ENCODE peak calls at places on chromosomes 6 and 20, in six cellular contexts. A is substantia nigra, I is AG04450, Y is heart right ventricle, S is MM.1S, R is neuronal stem cell. O is an unnamed sample.

GRCh38 chr6:35713426-35713825 is 23.4 kb upstream of the ARMC12 start:
- DNase-seq in A (no peak), I (no peak), Y (no peak), S (no peak), R (no peak), O (no peak)

GRCh38 chr20:26214991-26215390 is 518.3 kb upstream of the ZNF337 start:
- DNase-seq in A (no peak), I (no peak), Y (no peak), S (no peak), R (no peak), O (no peak)

GRCh38 chr6:44672838-44673237 is 285.3 kb downstream of the CDC5L start:
- DNase-seq in A (no peak), I (no peak), Y (no peak), S (no peak), R (no peak), O (no peak)

GRCh38 chr6:114000066-114000465 is 29.1 kb upstream of the HDAC2 start:
- DNase-seq in A (no peak), I (peak), Y (no peak), S (no peak), R (no peak), O (no peak)

GRCh38 chr20:40056186-40056585 is 632.9 kb downstream of the MAFB start:
- DNase-seq in A (no peak), I (no peak), Y (no peak), S (no peak), R (no peak), O (no peak)

GRCh38 chr6:152746172-152746553 is 4.4 kb upstream of the VIP start:
- DNase-seq in A (no peak), I (no peak), Y (no peak), S (no peak), R (no peak), O (no peak)

GRCh38 chr6:24879351-24879750 is 56.4 kb downstream of the RIPOR2 start:
- DNase-seq in A (no peak), I (no peak), Y (no peak), S (no peak), R (no peak), O (no peak)

GRCh38 chr6:112979830-112980229 is 632.7 kb downstream of the RFPL4B start:
- DNase-seq in A (no peak), I (no peak), Y (no peak), S (no peak), R (no peak), O (no peak)

GRCh38 chr6:29872791-29873190 is 45.2 kb downstream of the HLA-G start:
- DNase-seq in A (no peak), I (no peak), Y (no peak), S (no peak), R (no peak), O (no peak)

GRCh38 chr6:33824461-33825154 is 20.8 kb upstream of the MLN start:
- DNase-seq in A (no peak), I (no peak), Y (peak), S (no peak), R (no peak), O (peak)

GRCh38 chr20:2451422-2451821 is 19.2 kb downstream of the SNRPB start:
- DNase-seq in A (no peak), I (no peak), Y (no peak), S (no peak), R (no peak), O (no peak)

GRCh38 chr20:35768731-35769664 is 2.8 kb upstream of the PHF20 start:
- DNase-seq in A (peak), I (peak), Y (peak), S (no peak), R (peak), O (peak)

GRCh38 chr6:6781172-6781876 is 192.8 kb downstream of the LY86 start:
- DNase-seq in A (no peak), I (no peak), Y (peak), S (no peak), R (no peak), O (no peak)

GRCh38 chr6:50831216-50831615 is 12.5 kb downstream of the TFAP2B start:
- DNase-seq in A (no peak), I (no peak), Y (no peak), S (no peak), R (no peak), O (no peak)

GRCh38 chr6:4967301-4968030 is 36.4 kb downstream of the RPP40 start:
- DNase-seq in A (no peak), I (no peak), Y (no peak), S (no peak), R (no peak), O (no peak)

GRCh38 chr6:84512396-84512795 is 252.0 kb downstream of the TBX18 start:
- DNase-seq in A (no peak), I (no peak), Y (no peak), S (no peak), R (no peak), O (no peak)

GRCh38 chr6:33927551-33927950 is 123.7 kb upstream of the MLN start:
- DNase-seq in A (no peak), I (no peak), Y (no peak), S (no peak), R (no peak), O (no peak)

GRCh38 chr20:35866446-35867202 is 87.7 kb downstream of the SCAND1 start:
- DNase-seq in A (no peak), I (no peak), Y (no peak), S (no peak), R (no peak), O (no peak)

GRCh38 chr6:161943561-161943960 is 669.7 kb upstream of the AGPAT4 start:
- DNase-seq in A (no peak), I (no peak), Y (no peak), S (no peak), R (no peak), O (no peak)

GRCh38 chr6:150765457-150765764 is 100.1 kb upstream of the MTHFD1L start:
- DNase-seq in A (no peak), I (no peak), Y (no peak), S (no peak), R (no peak), O (no peak)

GRCh38 chr6:46410330-46410953 is 80.8 kb downstream of the RCAN2 start:
- DNase-seq in A (no peak), I (no peak), Y (no peak), S (peak), R (no peak), O (no peak)

GRCh38 chr6:37490466-37491015 is 9.2 kb downstream of the CCDC167 start:
- DNase-seq in A (no peak), I (no peak), Y (no peak), S (no peak), R (no peak), O (no peak)
- H3K27ac ChIP-seq in A (no peak), I (no peak), Y (no peak), S (no peak), R (no peak), O (no peak)

GRCh38 chr6:159061805-159062563 is 17.2 kb upstream of the TAGAP start:
- DNase-seq in A (no peak), I (no peak), Y (no peak), S (no peak), R (no peak), O (no peak)
- H3K27ac ChIP-seq in A (no peak), I (no peak), Y (no peak), S (no peak), R (no peak), O (no peak)

GRCh38 chr6:20533746-20534294 is 437 bp upstream of the CDKAL1 start:
- DNase-seq in A (no peak), I (no peak), Y (no peak), S (no peak), R (no peak), O (no peak)
- H3K27ac ChIP-seq in A (no peak), I (no peak), Y (peak), S (peak), R (no peak), O (peak)

GRCh38 chr6:27795697-27796494 is 116.3 kb downstream of the OR2B2 start:
- DNase-seq in A (no peak), I (peak), Y (no peak), S (peak), R (peak), O (no peak)

GRCh38 chr6:27786048-27786447 is 126.1 kb downstream of the OR2B2 start:
- DNase-seq in A (no peak), I (no peak), Y (no peak), S (no peak), R (no peak), O (no peak)

GRCh38 chr6:27791182-27791939 is 120.8 kb downstream of the OR2B2 start:
- DNase-seq in A (peak), I (no peak), Y (no peak), S (no peak), R (peak), O (peak)
- H3K27ac ChIP-seq in A (no peak), I (peak), Y (no peak), S (no peak), R (peak), O (peak)

O was measured in right atrium auricular region.